ENCODE peak calls at places on chromosomes 16 and 17, in five cellular contexts. G is RCC 7860; C is ovary; O is NCI-H226; X is stimulated activated CD8-positive, alpha-beta memory T cell treated with anti-CD3 and anti-CD28 coated beads, Interleukin-2, amount 100 ng/mL, for 48 hours. M is an unnamed sample.

GRCh38 chr17:8386841-8387240 is 3.8 kb upstream of the RPL26 start:
- DNase-seq in C (no peak), G (no peak), X (no peak), O (no peak), M (no peak)

GRCh38 chr16:48629531-48629930 is 19.6 kb upstream of the N4BP1 start:
- DNase-seq in O (no peak), G (no peak), C (no peak), X (no peak), M (no peak)

GRCh38 chr17:29107933-29108805 is 65.2 kb downstream of the PIPOX start:
- DNase-seq in O (peak; percentile 72), G (peak; percentile 55), C (no peak), X (no peak), M (peak; percentile 62)

GRCh38 chr17:35238817-35239216 is 4.1 kb upstream of the SLFN5 start:
- DNase-seq in C (no peak), X (no peak), O (peak; percentile 77), G (no peak), M (peak; percentile 34)

GRCh38 chr17:43832976-43833829 is at the start of gene MPP3:
- DNase-seq in X (peak; percentile 8), O (peak; percentile 76), G (peak; percentile 46), C (peak; percentile 72), M (peak; percentile 92)

GRCh38 chr17:43857141-43857540 is 10.2 kb downstream of the CD300LG start:
- DNase-seq in C (no peak), X (no peak), G (no peak), O (no peak), M (no peak)

GRCh38 chr16:3497771-3498170 is 2.5 kb upstream of the C16orf90 start:
- DNase-seq in X (no peak), C (no peak), G (no peak), O (no peak), M (no peak)

GRCh38 chr17:39915559-39915958 is 2.9 kb downstream of the GSDMB start:
- DNase-seq in O (no peak), X (no peak), C (no peak), G (no peak), M (no peak)

GRCh38 chr17:27985736-27986394 is 56.6 kb upstream of the NLK start:
- DNase-seq in O (no peak), G (no peak), X (no peak), C (no peak), M (no peak)

GRCh38 chr16:4743217-4743897 is 9.0 kb downstream of the DNAAF8 start:
- DNase-seq in O (no peak), C (no peak), G (no peak), X (no peak), M (no peak)

GRCh38 chr17:4365103-4365627 is 1.3 kb downstream of the UBE2G1 start:
- DNase-seq in C (peak; percentile 88), X (peak; percentile 86), O (peak; percentile 80), G (peak; percentile 86), M (peak; percentile 88)

GRCh38 chr16:51822471-51822870 is 671.4 kb upstream of the SALL1 start:
- DNase-seq in X (no peak), C (no peak), G (no peak), O (no peak), M (no peak)

GRCh38 chr17:60554377-60554788 is 28.3 kb upstream of the APPBP2 start:
- DNase-seq in G (peak; percentile 42), O (peak; percentile 93), C (no peak), X (no peak), M (no peak)

GRCh38 chr17:82838386-82839063 is 1.3 kb downstream of the ZNF750 start:
- DNase-seq in O (no peak), X (no peak), G (no peak), C (no peak), M (no peak)

GRCh38 chr17:20234266-20234665 is 225.1 kb downstream of the SPECC1 start:
- DNase-seq in C (no peak), O (no peak), X (peak; percentile 42), G (no peak), M (no peak)

GRCh38 chr17:77145209-77145608 is 4.4 kb downstream of the SEC14L1 start:
- DNase-seq in C (no peak), O (no peak), G (no peak), X (no peak), M (no peak)

GRCh38 chr16:68079616-68080344 is 5.4 kb upstream of the NFATC3 start:
- DNase-seq in X (peak; percentile 77), O (no peak), G (no peak), C (peak; percentile 80), M (no peak)

GRCh38 chr17:676060-676745 is 38.4 kb downstream of the VPS53 start:
- DNase-seq in O (no peak), X (no peak), C (no peak), G (no peak), M (no peak)

GRCh38 chr17:33097411-33097810 is 105.8 kb downstream of the SPACA3 start:
- DNase-seq in O (no peak), G (no peak), X (no peak), C (no peak), M (no peak)

GRCh38 chr16:83615131-83615530 is 192.6 kb upstream of the HSBP1 start:
- DNase-seq in O (no peak), C (no peak), X (no peak), G (no peak), M (no peak)

GRCh38 chr17:45852535-45853297 is 8.0 kb downstream of the SPPL2C start:
- DNase-seq in O (no peak), C (peak; percentile 58), X (peak; percentile 41), G (peak; percentile 26), M (peak; percentile 74)

GRCh38 chr17:71180801-71181385 is 939.9 kb upstream of the SOX9 start:
- DNase-seq in C (no peak), G (peak; percentile 28), X (no peak), O (no peak), M (no peak)

GRCh38 chr17:59547131-59547915 is 18.1 kb upstream of the DHX40 start:
- DNase-seq in X (no peak), C (no peak), G (no peak), O (no peak), M (no peak)